ENCODE peak calls at places on chromosomes 12 and 14, in ten cellular contexts. B, Z, W, J, D, X, F, S, H and N are unnamed samples.

GRCh38 chr14:105448706-105449111 is 25.9 kb upstream of the CRIP2 start:
- DNase-seq in B (peak), Z (peak), W (peak), J (peak), D (peak), X (peak), F (peak), S (peak), H (peak), N (peak)

GRCh38 chr14:75341639-75342038 is 63.0 kb downstream of the FOS start:
- DNase-seq in B (no peak), Z (no peak), W (no peak), J (no peak), D (no peak), X (no peak), F (no peak), S (no peak), H (peak), N (no peak)

GRCh38 chr12:62715086-62715786 is 219.7 kb downstream of the PPM1H start:
- DNase-seq in B (no peak), Z (peak), W (no peak), J (no peak), D (no peak), X (peak), F (no peak), S (no peak), H (no peak), N (no peak)

GRCh38 chr14:103676881-103677675 is 38.2 kb downstream of the XRCC3 start:
- DNase-seq in B (no peak), Z (no peak), W (no peak), J (no peak), D (no peak), X (no peak), F (no peak), S (no peak), H (no peak), N (no peak)

GRCh38 chr12:123859035-123859434 is 96.9 kb downstream of the DNAH10 start:
- DNase-seq in B (no peak), Z (no peak), W (no peak), J (peak), D (no peak), X (peak), F (no peak), S (no peak), H (no peak), N (no peak)

GRCh38 chr12:65335021-65335714 is 56.7 kb downstream of the MSRB3 start:
- DNase-seq in B (no peak), Z (peak), W (no peak), J (no peak), D (no peak), X (no peak), F (peak), S (no peak), H (peak), N (no peak)

GRCh38 chr12:109752117-109753053 is 38.8 kb downstream of the FAM222A start:
- DNase-seq in B (no peak), Z (no peak), W (no peak), J (no peak), D (no peak), X (no peak), F (no peak), S (no peak), H (peak), N (no peak)

GRCh38 chr12:24798335-24798734 is 150.6 kb downstream of the BCAT1 start:
- DNase-seq in B (no peak), Z (no peak), W (no peak), J (no peak), D (no peak), X (no peak), F (no peak), S (no peak), H (no peak), N (peak)

GRCh38 chr12:77751939-77752338 is 78.8 kb upstream of the NAV3 start:
- DNase-seq in B (no peak), Z (no peak), W (no peak), J (no peak), D (no peak), X (no peak), F (no peak), S (no peak), H (no peak), N (no peak)

GRCh38 chr12:55929306-55929791 is 1.6 kb upstream of the DGKA start:
- DNase-seq in B (no peak), Z (no peak), W (peak), J (no peak), D (no peak), X (no peak), F (no peak), S (peak), H (peak), N (peak)

GRCh38 chr12:54442071-54442470 is 23.0 kb upstream of the ITGA5 start:
- DNase-seq in B (no peak), Z (no peak), W (no peak), J (no peak), D (no peak), X (no peak), F (no peak), S (no peak), H (no peak), N (no peak)

GRCh38 chr14:100609941-100610391 is 22.7 kb upstream of the BEGAIN start:
- DNase-seq in B (no peak), Z (no peak), W (no peak), J (no peak), D (no peak), X (no peak), F (no peak), S (no peak), H (no peak), N (no peak)

GRCh38 chr12:114848661-114849060 is 164.7 kb upstream of the TBX3 start:
- DNase-seq in B (no peak), Z (no peak), W (no peak), J (no peak), D (no peak), X (no peak), F (peak), S (no peak), H (peak), N (no peak)

GRCh38 chr12:53232641-53233538 is 881 bp upstream of the RARG start:
- DNase-seq in B (peak), Z (no peak), W (peak), J (no peak), D (no peak), X (no peak), F (no peak), S (peak), H (peak), N (peak)

GRCh38 chr14:29926701-29927595 is 699 bp downstream of the PRKD1 start:
- DNase-seq in B (peak), Z (peak), W (no peak), J (peak), D (peak), X (peak), F (peak), S (peak), H (peak), N (peak)

GRCh38 chr12:1836241-1836803 is 16.0 kb downstream of the LRTM2 start:
- DNase-seq in B (no peak), Z (no peak), W (no peak), J (no peak), D (no peak), X (no peak), F (no peak), S (no peak), H (no peak), N (peak)

GRCh38 chr12:93127582-93128331 is 198.7 kb upstream of the EEA1 start:
- DNase-seq in B (peak), Z (peak), W (no peak), J (no peak), D (no peak), X (no peak), F (peak), S (no peak), H (peak), N (no peak)

GRCh38 chr12:2892246-2892645 is 1.6 kb downstream of the TULP3 start:
- DNase-seq in B (no peak), Z (no peak), W (no peak), J (no peak), D (no peak), X (no peak), F (no peak), S (no peak), H (no peak), N (no peak)

GRCh38 chr12:118983147-118983824 is 1.9 kb downstream of the SRRM4 start:
- DNase-seq in B (no peak), Z (no peak), W (no peak), J (no peak), D (no peak), X (no peak), F (no peak), S (no peak), H (no peak), N (no peak)

GRCh38 chr14:76793324-76793723 is 19.4 kb downstream of the ANGEL1 start:
- DNase-seq in B (no peak), Z (no peak), W (no peak), J (no peak), D (no peak), X (no peak), F (no peak), S (no peak), H (no peak), N (no peak)

GRCh38 chr12:122811777-122812176 is 23.5 kb upstream of the HIP1R start:
- DNase-seq in B (no peak), Z (no peak), W (no peak), J (no peak), D (no peak), X (no peak), F (no peak), S (no peak), H (no peak), N (no peak)

GRCh38 chr14:69540654-69541335 is 33.9 kb downstream of the CCDC177 start:
- DNase-seq in B (no peak), Z (no peak), W (no peak), J (no peak), D (no peak), X (no peak), F (no peak), S (no peak), H (no peak), N (no peak)

GRCh38 chr12:7144414-7145120 is 14.4 kb downstream of the CLSTN3 start:
- DNase-seq in B (no peak), Z (no peak), W (no peak), J (no peak), D (no peak), X (no peak), F (peak), S (no peak), H (no peak), N (peak)

GRCh38 chr12:108459106-108459505 is 56.0 kb upstream of the FICD start:
- DNase-seq in B (no peak), Z (no peak), W (no peak), J (no peak), D (no peak), X (no peak), F (no peak), S (no peak), H (no peak), N (no peak)

GRCh38 chr12:130838284-130838950 is 633 bp downstream of the STX2 start:
- DNase-seq in B (no peak), Z (peak), W (peak), J (peak), D (peak), X (no peak), F (no peak), S (peak), H (peak), N (peak)

GRCh38 chr12:14366211-14366762 is 805 bp downstream of the ATF7IP start:
- DNase-seq in B (no peak), Z (no peak), W (no peak), J (no peak), D (no peak), X (no peak), F (peak), S (no peak), H (peak), N (no peak)
- TF ChIP-seq CTCF in B (peak), Z (peak), W (peak), J (peak), D (peak), X (no peak), F (peak), S (no peak), H (peak), N (peak)

GRCh38 chr12:106682594-106683234 is 91.8 kb upstream of the RIC8B start:
- DNase-seq in B (no peak), Z (no peak), W (no peak), J (no peak), D (no peak), X (no peak), F (peak), S (no peak), H (no peak), N (peak)
- TF ChIP-seq CTCF in B (no peak), Z (no peak), W (no peak), J (no peak), D (peak), X (no peak), F (peak), S (peak), H (no peak), N (no peak)

GRCh38 chr14:74244115-74244514 is 4.9 kb downstream of the VSX2 start:
- DNase-seq in B (no peak), Z (no peak), W (no peak), J (no peak), D (no peak), X (no peak), F (no peak), S (no peak), H (no peak), N (no peak)
- TF ChIP-seq CTCF in B (no peak), Z (no peak), W (no peak), J (no peak), D (peak), X (no peak), F (no peak), S (no peak), H (no peak), N (no peak)

GRCh38 chr12:45216297-45216982 is 545 bp downstream of the ANO6 start:
- DNase-seq in B (peak), Z (peak), W (peak), J (peak), D (peak), X (peak), F (peak), S (peak), H (peak), N (peak)
- TF ChIP-seq CTCF in B (peak), Z (peak), W (no peak), J (peak), D (peak), X (no peak), F (peak), S (no peak), H (peak), N (peak)

GRCh38 chr12:132702640-132703039 is 8.0 kb upstream of the PGAM5 start:
- DNase-seq in B (no peak), Z (no peak), W (no peak), J (no peak), D (no peak), X (no peak), F (no peak), S (no peak), H (no peak), N (no peak)
- TF ChIP-seq CTCF in B (no peak), Z (no peak), W (no peak), J (no peak), D (no peak), X (no peak), F (no peak), S (no peak), H (no peak), N (peak)

GRCh38 chr14:23481992-23482813 is 12.7 kb downstream of the NGDN start:
- DNase-seq in B (no peak), Z (no peak), W (no peak), J (no peak), D (no peak), X (no peak), F (no peak), S (no peak), H (no peak), N (no peak)
- TF ChIP-seq CTCF in B (no peak), Z (no peak), W (no peak), J (peak), D (no peak), X (no peak), F (no peak), S (no peak), H (no peak), N (no peak)

DNA sequence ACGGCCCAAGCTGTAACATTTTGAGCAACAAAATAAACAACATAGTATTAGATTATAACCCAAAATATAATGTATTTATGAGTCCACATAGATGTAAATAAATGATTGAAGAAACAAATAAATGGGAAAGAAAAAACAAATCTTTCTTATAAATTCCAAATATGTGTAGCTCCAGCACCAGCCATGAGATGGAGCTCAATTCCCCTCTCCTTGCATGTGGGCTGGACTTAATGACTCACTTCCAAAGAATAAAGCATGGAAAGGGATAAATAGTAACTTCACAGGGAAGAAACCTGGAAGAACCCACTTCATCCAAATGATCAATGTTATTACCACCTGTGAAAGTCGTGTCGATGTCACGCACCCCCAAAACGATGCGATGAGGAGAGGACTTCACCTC is 158.8 kb downstream of the RPAP3 start:
- DNase-seq in B (no peak), Z (no peak), W (no peak), J (peak), D (no peak), X (no peak), F (peak), S (no peak), H (no peak), N (no peak)
- TF ChIP-seq CTCF in B (no peak), Z (no peak), W (peak), J (no peak), D (peak), X (no peak), F (peak), S (no peak), H (no peak), N (no peak)

DNA sequence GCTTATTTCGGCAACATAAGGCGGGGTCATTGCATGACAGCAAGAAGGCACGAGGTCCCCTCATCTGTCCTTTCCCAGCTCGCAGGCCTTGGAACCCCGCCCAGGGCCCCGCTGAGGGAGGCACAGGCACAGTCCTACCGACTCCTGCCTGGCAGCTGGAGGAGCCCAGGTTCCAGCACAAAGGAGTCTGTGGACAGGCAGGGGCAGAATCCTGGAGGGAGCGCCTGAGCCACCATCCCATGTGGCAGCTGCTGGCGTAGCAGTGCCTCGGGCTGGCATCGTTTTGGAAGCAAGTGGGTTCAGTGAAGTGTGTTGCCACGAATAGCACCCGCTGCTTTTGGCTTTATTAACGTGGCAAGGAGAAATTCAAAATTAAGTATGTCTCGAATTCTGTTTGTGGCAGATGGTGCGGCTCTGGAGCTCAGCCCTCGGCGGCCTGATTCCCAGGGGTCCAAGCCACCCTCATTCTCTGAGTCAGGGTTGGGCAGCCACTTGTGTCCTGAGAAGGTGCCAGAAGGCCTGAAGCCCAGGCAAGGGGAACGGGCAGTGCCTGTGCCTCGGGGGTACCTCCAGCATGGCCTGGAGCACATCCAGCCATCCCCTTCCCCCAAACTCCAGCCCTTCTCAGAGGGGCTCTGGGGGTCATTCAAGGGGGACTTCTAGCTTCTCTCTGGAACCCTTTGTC is 35.9 kb downstream of the SLC8B1 start:
- DNase-seq in B (peak), Z (peak), W (no peak), J (no peak), D (no peak), X (no peak), F (no peak), S (peak), H (no peak), N (no peak)
- TF ChIP-seq CTCF in B (peak), Z (no peak), W (no peak), J (no peak), D (no peak), X (no peak), F (no peak), S (no peak), H (no peak), N (no peak)

GRCh38 chr14:43541356-43541755 is 965.7 kb downstream of the FSCB start:
- DNase-seq in B (no peak), Z (no peak), W (no peak), J (no peak), D (no peak), X (no peak), F (no peak), S (no peak), H (no peak), N (no peak)

GRCh38 chr14:43535231-43535838 is 971.7 kb downstream of the FSCB start:
- DNase-seq in B (no peak), Z (no peak), W (no peak), J (no peak), D (no peak), X (no peak), F (no peak), S (no peak), H (no peak), N (no peak)

GRCh38 chr14:43540948-43541347 is 966.1 kb downstream of the FSCB start:
- DNase-seq in B (no peak), Z (no peak), W (no peak), J (peak), D (no peak), X (peak), F (no peak), S (no peak), H (no peak), N (no peak)

DNA sequence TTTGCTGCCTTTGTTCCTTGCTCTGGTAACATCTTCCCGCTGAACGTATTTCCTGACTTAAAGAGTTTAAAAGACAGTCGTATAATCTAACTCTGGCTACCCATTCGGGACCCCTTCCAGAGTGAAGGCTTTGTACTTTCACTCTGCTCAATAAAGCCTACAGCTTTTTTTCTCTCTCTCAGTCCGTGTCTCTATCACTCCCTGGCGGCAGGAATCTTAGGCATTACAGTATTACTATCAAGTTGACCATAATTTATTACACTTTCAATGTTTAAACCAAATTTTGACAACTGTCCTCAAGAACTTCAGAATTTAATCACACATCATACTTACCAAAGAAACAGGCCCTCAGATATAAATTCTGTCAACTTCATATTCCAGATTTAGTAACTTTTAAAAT is 967.9 kb downstream of the FSCB start:
- DNase-seq in B (no peak), Z (no peak), W (no peak), J (peak), D (no peak), X (no peak), F (peak), S (no peak), H (peak), N (no peak)
- TF ChIP-seq CTCF in B (no peak), Z (peak), W (no peak), J (peak), D (peak), X (peak), F (peak), S (peak), H (peak), N (no peak)

GRCh38 chr12:45268672-45269406 is 52.9 kb downstream of the ANO6 start:
- DNase-seq in B (peak), Z (peak), W (no peak), J (peak), D (no peak), X (peak), F (peak), S (peak), H (peak), N (peak)
- TF ChIP-seq CTCF in B (peak), Z (peak), W (peak), J (peak), D (peak), X (peak), F (peak), S (no peak), H (peak), N (peak)